ENCODE peak calls at places on chromosomes 4 and X, in six cellular contexts. J is GM10248, D is uterus, O is lower leg skin, F is heart right ventricle, K is tibial artery. P is an unnamed sample.

GRCh38 chr4:109040441-109040840 is 262.0 kb downstream of the COL25A1 start:
- DNase-seq in J (no peak), D (no peak), O (no peak), F (no peak), K (no peak), P (no peak)

GRCh38 chr4:23884261-23884660 is 5.6 kb downstream of the PPARGC1A start:
- DNase-seq in J (no peak), D (no peak), O (no peak), F (no peak), K (no peak), P (no peak)

GRCh38 chrX:140141444-140142029 is 176.2 kb upstream of the CXorf66 start:
- DNase-seq in J (peak; percentile 34), D (no peak), O (no peak), F (no peak), K (no peak), P (peak; percentile 64)

GRCh38 chr4:140326395-140326993 is 47.0 kb upstream of the SCOC start:
- DNase-seq in J (no peak), D (peak; percentile 28), O (no peak), F (no peak), K (no peak), P (peak; percentile 8)

GRCh38 chr4:1413221-1413663 is 7.0 kb upstream of the NKX1-1 start:
- DNase-seq in J (no peak), D (no peak), O (no peak), F (no peak), K (no peak), P (no peak)

GRCh38 chr4:95701500-95701899 is 138.4 kb upstream of the PDHA2 start:
- DNase-seq in J (no peak), D (peak; percentile 27), O (no peak), F (no peak), K (no peak), P (no peak)

GRCh38 chrX:51779306-51779705 is 36.1 kb downstream of the GSPT2 start:
- DNase-seq in J (no peak), D (no peak), O (no peak), F (no peak), K (no peak), P (no peak)

GRCh38 chr4:48329976-48330375 is 11.4 kb upstream of the SLAIN2 start:
- DNase-seq in J (no peak), D (no peak), O (no peak), F (no peak), K (no peak), P (no peak)

GRCh38 chr4:156568479-156568878 is 403.1 kb downstream of the PDGFC start:
- DNase-seq in J (no peak), D (no peak), O (no peak), F (no peak), K (no peak), P (no peak)

GRCh38 chr4:8267077-8267476 is 2.5 kb upstream of the HTRA3 start:
- DNase-seq in J (peak; percentile 82), D (peak; percentile 74), O (no peak), F (peak; percentile 85), K (no peak), P (peak; percentile 66)

GRCh38 chrX:48919360-48919821 is 567 bp upstream of the PIM2 start:
- DNase-seq in J (no peak), D (no peak), O (no peak), F (no peak), K (no peak), P (no peak)

GRCh38 chr4:153589703-153590595 is 94.1 kb upstream of the TLR2 start:
- DNase-seq in J (no peak), D (no peak), O (no peak), F (no peak), K (no peak), P (no peak)

GRCh38 chrX:134746379-134746723 is 88.1 kb upstream of the PLAC1 start:
- DNase-seq in J (no peak), D (no peak), O (no peak), F (no peak), K (no peak), P (no peak)

GRCh38 chrX:105650577-105650976 is 171.8 kb upstream of the NRK start:
- DNase-seq in J (no peak), D (no peak), O (no peak), F (no peak), K (no peak), P (no peak)

GRCh38 chrX:49197543-49198087 is 2.4 kb downstream of the SYP start:
- DNase-seq in J (no peak), D (no peak), O (no peak), F (no peak), K (no peak), P (no peak)

GRCh38 chr4:80717204-80717603 is 313.3 kb upstream of the BMP3 start:
- DNase-seq in J (no peak), D (no peak), O (no peak), F (no peak), K (no peak), P (no peak)

GRCh38 chrX:15939737-15940136 is 85.1 kb upstream of the AP1S2 start:
- DNase-seq in J (peak; percentile 36), D (no peak), O (no peak), F (no peak), K (no peak), P (no peak)

GRCh38 chrX:40809210-40809609 is 73.9 kb upstream of the MED14 start:
- DNase-seq in J (no peak), D (no peak), O (no peak), F (no peak), K (no peak), P (no peak)

GRCh38 chr4:16106956-16107355 is 23.1 kb upstream of the PROM1 start:
- DNase-seq in J (no peak), D (no peak), O (no peak), F (no peak), K (no peak), P (no peak)

GRCh38 chr4:38114435-38114834 is 154.2 kb downstream of the PTTG2 start:
- DNase-seq in J (no peak), D (peak; percentile 45), O (peak; percentile 30), F (no peak), K (no peak), P (no peak)

GRCh38 chrX:46208225-46208854 is 336.9 kb downstream of the ZNF674 start:
- DNase-seq in J (no peak), D (no peak), O (no peak), F (no peak), K (no peak), P (no peak)

GRCh38 chr4:56786955-56787354 is 34.5 kb downstream of the SPINK2 start:
- DNase-seq in J (no peak), D (peak; percentile 77), O (no peak), F (peak; percentile 67), K (no peak), P (peak; percentile 31)

DNA sequence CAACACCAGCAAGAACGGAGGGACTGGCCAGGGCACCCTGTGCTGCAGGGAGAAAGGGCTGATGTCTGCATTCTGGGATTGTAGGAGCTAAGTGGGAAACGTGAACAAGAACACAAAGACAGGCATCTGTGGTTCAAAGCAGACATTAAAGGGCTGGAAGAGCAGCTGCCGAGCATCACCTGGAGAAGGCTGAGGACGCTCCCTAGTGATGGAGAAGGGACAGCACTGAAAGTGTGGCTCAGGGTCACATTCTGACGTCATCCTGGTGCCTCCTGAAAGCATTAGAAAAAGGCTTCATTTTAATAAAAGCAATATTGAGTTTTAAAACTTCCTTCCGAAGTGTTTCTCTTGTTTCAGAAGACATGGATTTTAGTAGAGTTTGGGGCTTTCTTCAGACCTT is 62.3 kb downstream of the CLDN22 start:
- DNase-seq in J (no peak), D (no peak), O (no peak), F (no peak), K (no peak), P (no peak)
- TF ChIP-seq CTCF in J (no peak), D (no peak), O (no peak), F (no peak), K (no peak), P (no peak)

GRCh38 chrX:131779313-131779712 is 235.4 kb downstream of the OR13H1 start:
- DNase-seq in J (no peak), D (no peak), O (no peak), F (no peak), K (no peak), P (no peak)

GRCh38 chrX:131783555-131784338 is 239.4 kb upstream of the STK26 start:
- DNase-seq in J (no peak), D (peak; percentile 78), O (no peak), F (no peak), K (no peak), P (no peak)

DNA sequence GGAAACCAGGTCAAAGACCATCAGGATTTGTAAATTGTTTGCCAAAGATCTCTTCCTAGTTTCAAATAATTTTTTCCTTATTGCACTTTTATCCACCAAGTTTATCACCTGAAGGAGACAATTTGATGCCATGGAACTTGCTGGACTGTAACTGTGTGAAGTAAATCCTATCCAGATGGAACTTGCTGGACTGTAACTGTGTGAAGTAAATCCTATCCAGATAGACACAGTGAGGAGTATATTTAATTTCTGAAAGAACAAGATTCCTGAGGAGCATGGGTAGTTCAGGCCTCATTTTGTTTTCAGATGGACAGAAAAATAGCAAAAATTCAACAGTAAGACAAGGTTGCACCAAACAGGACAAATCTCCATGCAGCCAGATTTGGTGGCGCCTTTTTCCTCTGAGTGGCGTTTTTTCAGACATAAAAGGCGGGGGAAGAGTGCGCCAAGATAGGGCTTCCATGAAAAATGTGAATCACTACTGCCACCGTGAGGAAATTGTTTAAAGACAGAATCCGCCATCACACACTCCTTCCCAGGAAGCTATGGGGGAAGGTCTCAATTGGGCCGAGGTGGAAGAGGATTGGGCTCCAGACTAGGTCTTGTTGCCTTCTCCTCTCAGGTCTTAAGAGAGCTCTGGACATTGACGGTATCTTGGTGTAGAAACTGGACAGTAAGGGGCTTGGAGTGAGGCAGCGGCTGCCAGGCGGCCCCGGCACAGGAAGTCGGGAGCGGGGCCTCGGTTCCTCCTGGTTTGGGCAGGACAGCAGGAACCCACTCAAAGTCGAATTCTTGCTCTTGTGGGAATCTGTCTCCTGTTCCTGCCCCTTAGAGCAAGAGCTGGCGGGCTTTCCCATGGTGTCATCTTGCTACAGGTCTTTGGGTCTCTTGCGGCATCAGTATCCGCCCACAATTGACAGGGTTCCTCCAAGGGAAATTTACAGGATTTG is 234.7 kb downstream of the OR13H1 start:
- DNase-seq in J (no peak), D (peak; percentile 75), O (no peak), F (no peak), K (no peak), P (no peak)
- TF ChIP-seq CTCF in J (no peak), D (peak; percentile 63), O (no peak), F (no peak), K (no peak), P (no peak)

DNA sequence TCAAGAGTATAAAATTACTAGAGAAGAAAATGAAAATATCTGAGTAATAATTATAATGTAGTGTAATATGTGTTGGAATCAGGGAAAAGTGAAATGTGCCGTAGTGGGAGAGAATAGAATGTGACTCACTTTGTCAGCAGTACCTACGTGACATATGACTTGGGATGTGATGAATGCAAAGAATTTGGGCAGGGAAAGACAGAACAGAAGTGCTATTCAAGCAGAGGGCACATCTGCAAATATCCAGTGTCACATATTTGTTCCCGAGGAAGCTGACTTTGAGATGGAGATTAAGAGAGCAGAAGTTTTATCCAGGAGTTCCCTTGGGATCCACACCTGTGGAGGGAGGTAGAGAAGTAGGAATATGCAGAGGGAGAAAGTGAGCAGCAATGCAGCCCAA is 69.3 kb upstream of the HS3ST1 start:
- DNase-seq in J (no peak), D (no peak), O (no peak), F (no peak), K (no peak), P (no peak)
- TF ChIP-seq CTCF in J (no peak), D (no peak), O (no peak), F (no peak), K (no peak), P (no peak)

DNA sequence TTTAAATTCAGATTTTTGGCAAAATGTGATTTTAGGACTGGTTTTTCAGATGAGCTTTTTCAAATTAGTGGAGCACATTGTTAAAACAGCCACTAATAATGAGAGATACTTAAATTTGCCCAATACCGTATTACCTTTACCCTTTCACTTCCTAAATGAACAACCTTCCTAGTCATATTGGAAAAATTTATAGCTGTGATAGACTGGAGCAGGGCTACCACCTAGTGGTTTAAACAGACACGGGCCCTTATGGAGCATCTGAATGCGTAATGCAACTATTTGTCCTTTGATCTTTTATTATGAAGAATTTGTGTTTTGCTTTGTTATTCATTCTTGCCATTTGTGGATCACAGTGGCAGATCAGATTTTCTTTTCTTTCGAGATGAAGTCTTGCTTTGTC is 72.7 kb downstream of the KDM6A start:
- DNase-seq in J (no peak), D (no peak), O (no peak), F (no peak), K (no peak), P (no peak)
- TF ChIP-seq CTCF in J (no peak), D (no peak), O (no peak), F (no peak), K (no peak), P (no peak)